ENCODE peak calls at places on chromosome 13, in seven cellular contexts. G is CD4-positive, alpha-beta T cell; K is fibroblast of pulmonary artery; L is neural crest cell; C is colonic mucosa; O is body of pancreas; N is psoas muscle. I is an unnamed sample.

GRCh38 chr13:59623516-59623915 is 540.2 kb downstream of the DIAPH3 start:
- DNase-seq in G (no peak), K (no peak), L (no peak), C (no peak), O (no peak), N (no peak), I (no peak)

GRCh38 chr13:96020941-96021340 is 32.3 kb downstream of the UGGT2 start:
- DNase-seq in G (no peak), K (no peak), L (no peak), C (peak), O (peak), N (no peak), I (no peak)

GRCh38 chr13:34064456-34065205 is 246.7 kb downstream of the RFC3 start:
- DNase-seq in G (no peak), K (peak), L (no peak), C (no peak), O (no peak), N (no peak), I (no peak)

GRCh38 chr13:25686831-25687495 is 315.2 kb downstream of the ATP8A2 start:
- DNase-seq in G (no peak), K (no peak), L (no peak), C (peak), O (no peak), N (no peak), I (peak)

GRCh38 chr13:112452380-112453206 is 76.4 kb downstream of the SPACA7 start:
- DNase-seq in G (no peak), K (no peak), L (no peak), C (peak), O (no peak), N (no peak), I (no peak)

GRCh38 chr13:111449041-111449440 is 128.6 kb downstream of the TEX29 start:
- DNase-seq in G (no peak), K (no peak), L (no peak), C (no peak), O (no peak), N (no peak), I (no peak)

GRCh38 chr13:27043013-27043412 is 128.6 kb downstream of the USP12 start:
- DNase-seq in G (no peak), K (peak), L (no peak), C (no peak), O (no peak), N (no peak), I (no peak)

GRCh38 chr13:83221256-83221655 is 661.0 kb downstream of the SLITRK1 start:
- DNase-seq in G (no peak), K (peak), L (no peak), C (no peak), O (no peak), N (no peak), I (no peak)

GRCh38 chr13:93243375-93244063 is 16.9 kb downstream of the GPC6 start:
- DNase-seq in G (no peak), K (no peak), L (no peak), C (no peak), O (no peak), N (peak), I (no peak)

GRCh38 chr13:110965038-110965754 is 50.3 kb upstream of the ANKRD10 start:
- DNase-seq in G (no peak), K (peak), L (no peak), C (no peak), O (no peak), N (no peak), I (no peak)

GRCh38 chr13:25911020-25911419 is 140.8 kb downstream of the SHISA2 start:
- DNase-seq in G (no peak), K (no peak), L (no peak), C (no peak), O (no peak), N (no peak), I (no peak)

GRCh38 chr13:114043421-114044053 is 69.7 kb upstream of the C13orf46 start:
- DNase-seq in G (no peak), K (peak), L (no peak), C (no peak), O (no peak), N (peak), I (peak)

GRCh38 chr13:110162053-110162452 is 144.9 kb downstream of the COL4A1 start:
- DNase-seq in G (no peak), K (no peak), L (no peak), C (no peak), O (no peak), N (no peak), I (no peak)

GRCh38 chr13:51925865-51926527 is 64.2 kb downstream of the CCDC70 start:
- DNase-seq in G (no peak), K (no peak), L (no peak), C (no peak), O (no peak), N (no peak), I (no peak)

GRCh38 chr13:42312817-42313431 is 41.0 kb downstream of the AKAP11 start:
- DNase-seq in G (no peak), K (no peak), L (no peak), C (no peak), O (no peak), N (no peak), I (no peak)

GRCh38 chr13:39637890-39638289 is 17.6 kb upstream of the COG6 start:
- DNase-seq in G (no peak), K (no peak), L (no peak), C (no peak), O (no peak), N (no peak), I (no peak)

GRCh38 chr13:102724923-102725322 is 30.1 kb upstream of the METTL21C start:
- DNase-seq in G (no peak), K (peak), L (no peak), C (no peak), O (no peak), N (no peak), I (no peak)

GRCh38 chr13:42041684-42042035 is 6.8 kb upstream of the DGKH start:
- DNase-seq in G (no peak), K (peak), L (peak), C (peak), O (peak), N (peak), I (peak)

GRCh38 chr13:36355632-36356031 is 9.4 kb upstream of the SPART start:
- DNase-seq in G (no peak), K (no peak), L (no peak), C (no peak), O (no peak), N (no peak), I (no peak)

GRCh38 chr13:46551410-46552301 is 1.3 kb upstream of the LRCH1 start:
- DNase-seq in G (peak), K (peak), L (peak), C (peak), O (peak), N (peak), I (peak)

GRCh38 chr13:94345374-94346195 is 133.9 kb downstream of the DCT start:
- DNase-seq in G (no peak), K (peak), L (no peak), C (no peak), O (no peak), N (no peak), I (no peak)

GRCh38 chr13:36370108-36370429 is 23.9 kb upstream of the SPART start:
- DNase-seq in G (no peak), K (no peak), L (no peak), C (no peak), O (no peak), N (peak), I (peak)

GRCh38 chr13:40453666-40454030 is 212.8 kb downstream of the FOXO1 start:
- DNase-seq in G (no peak), K (no peak), L (no peak), C (no peak), O (no peak), N (no peak), I (no peak)

GRCh38 chr13:49214917-49215376 is 5.2 kb upstream of the MLNR start:
- DNase-seq in G (peak), K (peak), L (no peak), C (peak), O (peak), N (peak), I (no peak)
- TF ChIP-seq CTCF in G (peak), K (peak), L (no peak), C (no peak), O (peak), N (no peak), I (no peak)

GRCh38 chr13:32642858-32643257 is 56.6 kb downstream of the PDS5B start:
- DNase-seq in G (no peak), K (no peak), L (no peak), C (no peak), O (no peak), N (no peak), I (no peak)

GRCh38 chr13:32636711-32637110 is 50.5 kb downstream of the PDS5B start:
- DNase-seq in G (no peak), K (no peak), L (no peak), C (no peak), O (no peak), N (no peak), I (no peak)

GRCh38 chr13:32638739-32639138 is 52.5 kb downstream of the PDS5B start:
- DNase-seq in G (no peak), K (no peak), L (no peak), C (no peak), O (no peak), N (no peak), I (no peak)

GRCh38 chr13:32642316-32642715 is 56.1 kb downstream of the PDS5B start:
- DNase-seq in G (no peak), K (no peak), L (no peak), C (no peak), O (no peak), N (no peak), I (no peak)

DNA sequence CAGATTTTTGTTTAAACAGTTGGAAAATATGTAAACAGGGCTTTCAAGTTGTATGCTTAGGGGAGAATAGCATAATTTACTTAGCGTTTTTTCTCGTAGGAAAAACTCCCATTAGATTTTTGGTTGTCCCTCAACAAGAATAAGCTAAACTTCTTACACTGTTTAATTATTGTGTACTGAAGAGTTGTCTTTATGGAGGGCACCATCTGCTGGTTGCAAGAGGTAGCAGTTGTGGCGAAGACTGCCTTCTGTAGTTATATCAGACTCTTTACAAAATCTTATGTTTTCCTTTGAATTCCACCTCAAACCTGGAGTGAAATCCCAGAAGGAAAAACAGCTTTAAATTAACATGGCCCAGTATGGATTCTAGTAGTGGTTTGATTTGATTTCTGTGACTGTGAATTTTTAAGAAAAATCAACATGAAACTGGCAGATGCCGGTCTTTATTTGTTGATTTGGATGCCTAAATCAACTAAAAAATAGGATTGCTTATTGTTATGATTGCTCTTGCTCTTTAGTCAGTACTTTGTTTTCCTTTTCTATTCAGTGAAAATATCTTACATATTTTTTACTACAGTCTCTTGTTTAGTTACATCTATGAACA is 53.4 kb downstream of the PDS5B start:
- DNase-seq in G (peak), K (peak), L (peak), C (peak), O (peak), N (peak), I (peak)
- TF ChIP-seq CTCF in G (peak), K (peak), L (peak), C (peak), O (peak), N (peak), I (peak)

DNA sequence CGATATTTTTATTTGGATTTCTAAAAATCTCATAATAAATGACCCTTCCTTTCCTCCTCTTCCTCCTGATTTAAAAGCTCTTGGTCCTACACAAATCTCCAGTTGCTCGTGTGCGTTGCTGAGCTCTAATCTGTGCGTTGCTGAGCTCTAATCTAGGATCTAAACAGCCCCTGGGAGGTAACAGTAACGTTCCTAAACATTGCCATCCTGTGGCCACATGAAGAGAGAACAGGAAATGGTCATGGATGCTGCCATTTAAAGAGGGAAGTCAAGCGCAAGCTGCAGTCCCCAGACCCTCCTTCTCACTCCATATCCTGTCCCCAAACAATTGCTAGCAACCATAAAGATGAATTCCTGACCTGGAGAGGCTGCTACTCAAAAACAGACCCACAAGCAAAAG is 170.8 kb downstream of the NUFIP1 start:
- DNase-seq in G (no peak), K (peak), L (no peak), C (no peak), O (no peak), N (no peak), I (no peak)
- TF ChIP-seq CTCF in G (no peak), K (peak), L (peak), C (no peak), O (peak), N (no peak), I (no peak)

GRCh38 chr13:106836186-106836802 is 268.4 kb upstream of the ARGLU1 start:
- DNase-seq in G (no peak), K (no peak), L (no peak), C (no peak), O (no peak), N (no peak), I (no peak)
- TF ChIP-seq CTCF in G (no peak), K (no peak), L (no peak), C (no peak), O (no peak), N (no peak), I (no peak)

GRCh38 chr13:19959141-19959830 is 759 bp downstream of the ZMYM2 start:
- DNase-seq in G (peak), K (peak), L (peak), C (peak), O (peak), N (peak), I (peak)

GRCh38 chr13:19960673-19961015 is 2.1 kb downstream of the ZMYM2 start:
- DNase-seq in G (no peak), K (peak), L (no peak), C (no peak), O (no peak), N (no peak), I (no peak)

GRCh38 chr13:19958119-19959111 is at the start of gene ZMYM2:
- DNase-seq in G (peak), K (peak), L (peak), C (peak), O (peak), N (peak), I (peak)

GRCh38 chr13:19961484-19961883 is 3.0 kb downstream of the ZMYM2 start:
- DNase-seq in G (no peak), K (peak), L (no peak), C (no peak), O (no peak), N (no peak), I (no peak)

GRCh38 chr13:19959831-19960672 is 1.5 kb downstream of the ZMYM2 start:
- DNase-seq in G (peak), K (peak), L (peak), C (peak), O (peak), N (peak), I (peak)
- TF ChIP-seq CTCF in G (peak), K (peak), L (peak), C (peak), O (peak), N (peak), I (peak)

GRCh38 chr13:84870190-84870589 is 929.0 kb downstream of the SLITRK6 start:
- DNase-seq in G (no peak), K (no peak), L (no peak), C (no peak), O (no peak), N (no peak), I (no peak)
- TF ChIP-seq CTCF in G (no peak), K (peak), L (peak), C (no peak), O (peak), N (no peak), I (no peak)

DNA sequence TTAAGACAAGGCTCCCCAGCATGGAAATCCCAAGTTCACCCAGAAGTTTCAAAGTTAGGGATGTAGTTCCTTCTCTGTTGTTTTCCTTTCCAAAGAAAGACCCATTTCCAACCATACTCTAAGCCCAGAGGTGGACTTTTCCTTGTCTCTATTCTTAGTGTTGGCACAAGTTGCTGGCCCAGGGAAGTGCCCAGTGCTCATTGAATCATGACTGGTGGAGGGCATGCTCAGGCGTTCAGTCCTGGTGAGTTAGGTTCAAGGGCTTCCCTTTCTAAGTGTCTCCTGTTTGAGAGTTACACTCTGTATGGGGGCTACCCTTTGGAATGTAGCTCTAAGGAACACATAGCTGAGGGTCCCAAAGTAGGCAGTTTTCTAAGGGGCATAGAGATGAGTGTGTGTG is 389.5 kb downstream of the KCNRG start:
- DNase-seq in G (no peak), K (no peak), L (no peak), C (no peak), O (no peak), N (no peak), I (no peak)
- TF ChIP-seq CTCF in G (no peak), K (no peak), L (no peak), C (no peak), O (no peak), N (no peak), I (no peak)